ENCODE peak calls at places on chromosome 19, in eight cellular contexts. U, I, V, R, J, Z, N and G are unnamed samples.

GRCh38 chr19:38929929-38930775 is at the start of gene SARS2:
- DNase-seq in U (peak; percentile 97), I (peak; percentile 92), V (peak; percentile 52), R (peak; percentile 95), J (peak; percentile 79), Z (peak; percentile 100), N (peak; percentile 96), G (peak; percentile 99)

GRCh38 chr19:57465680-57466381 is 8.9 kb upstream of the VN1R1 start:
- DNase-seq in U (no peak), I (peak; percentile 55), V (no peak), R (no peak), J (peak; percentile 45), Z (no peak), N (no peak), G (peak; percentile 57)

GRCh38 chr19:15249912-15250634 is 17.8 kb upstream of the EPHX3 start:
- DNase-seq in U (no peak), I (no peak), V (peak; percentile 74), R (peak; percentile 44), J (peak; percentile 66), Z (no peak), N (no peak), G (no peak)

GRCh38 chr19:12647490-12648071 is 19.0 kb downstream of the MAN2B1 start:
- DNase-seq in U (peak; percentile 8), I (no peak), V (no peak), R (peak; percentile 88), J (peak; percentile 39), Z (no peak), N (no peak), G (no peak)

GRCh38 chr19:23381114-23381513 is 14.2 kb downstream of the ZNF91 start:
- DNase-seq in U (no peak), I (no peak), V (no peak), R (no peak), J (no peak), Z (no peak), N (no peak), G (no peak)

GRCh38 chr19:45882652-45883585 is 3.0 kb downstream of the IRF2BP1 start:
- DNase-seq in U (peak; percentile 13), I (peak; percentile 75), V (peak; percentile 34), R (peak; percentile 98), J (peak; percentile 72), Z (peak; percentile 61), N (peak; percentile 38), G (peak; percentile 88)

GRCh38 chr19:3357731-3358391 is 8.5 kb upstream of the NFIC start:
- DNase-seq in U (no peak), I (no peak), V (no peak), R (no peak), J (no peak), Z (no peak), N (no peak), G (peak; percentile 22)

GRCh38 chr19:55544776-55545439 is 435 bp downstream of the SBK3 start:
- DNase-seq in U (no peak), I (no peak), V (no peak), R (no peak), J (no peak), Z (no peak), N (no peak), G (no peak)

GRCh38 chr19:8132858-8133458 is 16.4 kb downstream of the FBN3 start:
- DNase-seq in U (no peak), I (no peak), V (no peak), R (no peak), J (no peak), Z (no peak), N (no peak), G (no peak)

GRCh38 chr19:7610491-7611240 is 15.0 kb downstream of the CAMSAP3 start:
- DNase-seq in U (no peak), I (no peak), V (no peak), R (no peak), J (no peak), Z (no peak), N (no peak), G (no peak)

GRCh38 chr19:52735734-52736133 is 890 bp upstream of the ZNF611 start:
- DNase-seq in U (no peak), I (no peak), V (no peak), R (peak; percentile 34), J (peak; percentile 27), Z (no peak), N (no peak), G (no peak)

GRCh38 chr19:2064788-2065524 is 13.9 kb upstream of the MKNK2 start:
- DNase-seq in U (no peak), I (no peak), V (no peak), R (no peak), J (no peak), Z (no peak), N (no peak), G (no peak)

GRCh38 chr19:38047048-38047435 is 140.0 kb downstream of the SIPA1L3 start:
- DNase-seq in U (peak; percentile 18), I (no peak), V (no peak), R (no peak), J (no peak), Z (no peak), N (no peak), G (no peak)

GRCh38 chr19:50607874-50608785 is 31.6 kb downstream of the SYT3 start:
- DNase-seq in U (peak; percentile 95), I (no peak), V (no peak), R (peak; percentile 39), J (peak; percentile 0), Z (no peak), N (peak; percentile 35), G (peak; percentile 97)

GRCh38 chr19:45331411-45331810 is 8.7 kb upstream of the CKM start:
- DNase-seq in U (no peak), I (no peak), V (no peak), R (no peak), J (no peak), Z (no peak), N (no peak), G (no peak)

GRCh38 chr19:41426952-41427646 is at the start of gene B3GNT8:
- DNase-seq in U (no peak), I (peak; percentile 70), V (no peak), R (peak; percentile 62), J (peak; percentile 82), Z (no peak), N (no peak), G (peak; percentile 42)

GRCh38 chr19:46466536-46467199 is 4.7 kb downstream of the PNMA8A start:
- DNase-seq in U (no peak), I (no peak), V (peak; percentile 62), R (no peak), J (peak; percentile 87), Z (no peak), N (no peak), G (no peak)

GRCh38 chr19:5903054-5903501 is 512 bp downstream of the NDUFA11 start:
- DNase-seq in U (no peak), I (no peak), V (no peak), R (no peak), J (no peak), Z (no peak), N (no peak), G (peak; percentile 28)

GRCh38 chr19:39126593-39127187 is 1.1 kb downstream of the PAK4 start:
- DNase-seq in U (no peak), I (no peak), V (no peak), R (peak; percentile 89), J (peak; percentile 37), Z (no peak), N (no peak), G (no peak)

GRCh38 chr19:30256510-30256850 is 115.7 kb upstream of the ZNF536 start:
- DNase-seq in U (no peak), I (no peak), V (no peak), R (no peak), J (no peak), Z (no peak), N (no peak), G (no peak)

GRCh38 chr19:39448271-39448670 is 2.9 kb downstream of the SUPT5H start:
- DNase-seq in U (no peak), I (no peak), V (no peak), R (no peak), J (peak; percentile 52), Z (peak; percentile 95), N (no peak), G (peak; percentile 94)

GRCh38 chr19:15815306-15815705 is at the start of gene OR10H1:
- DNase-seq in U (no peak), I (no peak), V (no peak), R (peak; percentile 81), J (peak; percentile 19), Z (no peak), N (no peak), G (no peak)

GRCh38 chr19:36049080-36049698 is 4.9 kb downstream of the THAP8 start:
- DNase-seq in U (no peak), I (no peak), V (no peak), R (no peak), J (peak; percentile 95), Z (no peak), N (no peak), G (no peak)

GRCh38 chr19:2543463-2544442 is 67.8 kb downstream of the GADD45B start:
- DNase-seq in U (peak; percentile 87), I (peak; percentile 84), V (peak; percentile 91), R (peak; percentile 95), J (peak; percentile 90), Z (no peak), N (peak; percentile 74), G (peak; percentile 92)

GRCh38 chr19:16351133-16351809 is 26.6 kb downstream of the KLF2 start:
- DNase-seq in U (no peak), I (no peak), V (no peak), R (no peak), J (peak; percentile 8), Z (no peak), N (no peak), G (no peak)

GRCh38 chr19:11196406-11197287 is 698 bp downstream of the KANK2 start:
- DNase-seq in U (no peak), I (no peak), V (no peak), R (peak; percentile 48), J (no peak), Z (no peak), N (no peak), G (no peak)

GRCh38 chr19:45528744-45529453 is 21.6 kb downstream of the VASP start:
- DNase-seq in U (peak; percentile 81), I (no peak), V (no peak), R (peak; percentile 76), J (peak; percentile 75), Z (no peak), N (no peak), G (no peak)

GRCh38 chr19:18373892-18374629 is 11.9 kb upstream of the GDF15 start:
- DNase-seq in U (peak; percentile 52), I (peak; percentile 71), V (peak; percentile 92), R (peak; percentile 91), J (peak; percentile 74), Z (no peak), N (no peak), G (peak; percentile 99)

GRCh38 chr19:34500656-34501120 is 19.1 kb downstream of the WTIP start:
- DNase-seq in U (no peak), I (no peak), V (no peak), R (no peak), J (no peak), Z (no peak), N (no peak), G (no peak)

GRCh38 chr19:10927691-10928562 is 512 bp downstream of the YIPF2 start:
- DNase-seq in U (no peak), I (peak; percentile 21), V (no peak), R (peak; percentile 38), J (no peak), Z (no peak), N (no peak), G (peak; percentile 82)

GRCh38 chr19:18437481-18438330 is at the start of gene ISYNA1:
- DNase-seq in U (no peak), I (peak; percentile 38), V (no peak), R (peak; percentile 66), J (no peak), Z (no peak), N (no peak), G (no peak)

GRCh38 chr19:1489463-1489971 is 633 bp downstream of the PCSK4 start:
- DNase-seq in U (no peak), I (no peak), V (no peak), R (peak; percentile 49), J (no peak), Z (no peak), N (no peak), G (peak; percentile 29)

GRCh38 chr19:55902080-55902751 is 29.9 kb downstream of the NLRP13 start:
- DNase-seq in U (no peak), I (no peak), V (no peak), R (no peak), J (no peak), Z (no peak), N (no peak), G (no peak)

GRCh38 chr19:50794074-50794777 is 4.0 kb downstream of the ACP4 start:
- DNase-seq in U (no peak), I (peak; percentile 45), V (no peak), R (peak; percentile 52), J (no peak), Z (no peak), N (no peak), G (peak; percentile 65)